ENCODE peak calls at places on chromosome 11, in seven cellular contexts. G, P, S, K, N, F and L are unnamed samples.

GRCh38 chr11:45384016-45384415 is 97.9 kb upstream of the SYT13 start:
- DNase-seq in N (no peak), G (no peak), K (no peak), F (no peak), P (no peak), S (no peak), L (no peak)

GRCh38 chr11:1204381-1205101 is 18.3 kb upstream of the MUC5B start:
- DNase-seq in F (no peak), K (no peak), P (no peak), N (no peak), S (no peak), G (no peak), L (no peak)

GRCh38 chr11:47415949-47416472 is 7.6 kb downstream of the SLC39A13 start:
- DNase-seq in G (peak; percentile 97), K (peak; percentile 97), F (no peak), S (peak; percentile 94), N (no peak), P (no peak), L (no peak)

GRCh38 chr11:57873196-57873911 is 111.8 kb downstream of the CTNND1 start:
- DNase-seq in S (no peak), N (no peak), K (no peak), F (no peak), G (peak; percentile 9), P (no peak), L (no peak)

GRCh38 chr11:85679581-85679980 is 6.4 kb downstream of the CCDC89 start:
- DNase-seq in P (no peak), K (no peak), F (no peak), G (no peak), N (no peak), S (no peak), L (no peak)

GRCh38 chr11:6297831-6298230 is 22.5 kb downstream of the CAVIN3 start:
- DNase-seq in F (no peak), N (no peak), P (no peak), K (peak; percentile 25), G (peak; percentile 28), S (peak; percentile 25), L (no peak)

GRCh38 chr11:92380882-92381281 is 156.3 kb downstream of the FAT3 start:
- DNase-seq in P (no peak), S (no peak), N (no peak), F (no peak), K (peak; percentile 63), G (peak; percentile 84), L (no peak)

GRCh38 chr11:74212533-74212932 is 41.4 kb downstream of the PPME1 start:
- DNase-seq in P (no peak), G (no peak), S (no peak), K (no peak), F (no peak), N (no peak), L (no peak)

GRCh38 chr11:12079726-12080556 is 30.4 kb upstream of the MICAL2 start:
- DNase-seq in K (peak; percentile 84), P (no peak), N (no peak), F (peak; percentile 59), G (peak; percentile 100), S (peak; percentile 62), L (no peak)

GRCh38 chr11:73439002-73439843 is 63.0 kb downstream of the RELT start:
- DNase-seq in P (no peak), N (no peak), F (peak; percentile 45), K (peak; percentile 28), G (no peak), S (no peak), L (no peak)

GRCh38 chr11:122207921-122208764 is 92.1 kb upstream of the BLID start:
- DNase-seq in K (no peak), P (no peak), S (no peak), F (no peak), G (peak; percentile 58), N (no peak), L (no peak)

GRCh38 chr11:70454197-70454767 is 56.0 kb downstream of the CTTN start:
- DNase-seq in S (no peak), N (no peak), F (no peak), K (no peak), P (no peak), G (no peak), L (no peak)

GRCh38 chr11:6438979-6439571 is 1.7 kb downstream of the HPX start:
- DNase-seq in G (peak; percentile 59), P (peak; percentile 27), F (peak; percentile 67), N (peak; percentile 41), K (peak; percentile 73), S (peak; percentile 39), L (no peak)

GRCh38 chr11:7592706-7593105 is 78.9 kb downstream of the PPFIBP2 start:
- DNase-seq in K (peak; percentile 70), N (no peak), P (no peak), G (peak; percentile 85), F (no peak), S (no peak), L (no peak)

GRCh38 chr11:72321381-72321996 is 77.5 kb upstream of the PHOX2A start:
- DNase-seq in K (peak; percentile 33), N (no peak), P (no peak), F (peak; percentile 9), S (peak; percentile 62), G (peak; percentile 78), L (no peak)

GRCh38 chr11:132520199-132520598 is 1012.1 kb downstream of the OPCML start:
- DNase-seq in S (no peak), K (peak; percentile 21), F (no peak), N (no peak), P (no peak), G (no peak), L (no peak)